ENCODE peak calls at places on chromosomes 16 and 17, in ten cellular contexts. Z is CD4-positive, CD25-positive, alpha-beta regulatory T cell; R is glutamatergic neuron; S is cortex of kidney; N is A549; T is NCI-H446; O is activated CD4-positive, CD25-positive, alpha-beta regulatory T cell treated with anti-CD3 and anti-CD28 coated beads, Interleukin-2, amount 50 U/mL, for 16 hours; P is astrocyte of the hippocampus; M is cerebellar cortex; B is GM12878. J is an unnamed sample.

GRCh38 chr17:74864866-74865395 is 5.2 kb upstream of the GRIN2C start:
- DNase-seq in Z (peak), R (peak), S (no peak), N (peak), T (peak), O (peak), P (peak), M (peak), B (no peak), J (peak)

GRCh38 chr16:49462989-49463371 is 89.4 kb downstream of the C16orf78 start:
- DNase-seq in Z (no peak), R (peak), S (no peak), N (no peak), T (no peak), O (no peak), P (no peak), M (no peak), B (no peak), J (no peak)

GRCh38 chr17:909642-910323 is 69.8 kb downstream of the NXN start:
- DNase-seq in Z (no peak), R (no peak), S (no peak), N (no peak), T (no peak), O (no peak), P (no peak), M (no peak), B (no peak), J (no peak)

GRCh38 chr16:73427177-73427576 is 379.2 kb upstream of the ZFHX3 start:
- DNase-seq in Z (no peak), R (no peak), S (no peak), N (no peak), T (no peak), O (no peak), P (no peak), M (no peak), B (no peak), J (no peak)

GRCh38 chr16:19696312-19696711 is 21.7 kb downstream of the KNOP1 start:
- DNase-seq in Z (no peak), R (no peak), S (no peak), N (no peak), T (peak), O (no peak), P (peak), M (peak), B (no peak), J (peak)

GRCh38 chr16:28528463-28528867 is 10.3 kb downstream of the NUPR1 start:
- DNase-seq in Z (no peak), R (no peak), S (no peak), N (no peak), T (no peak), O (no peak), P (no peak), M (no peak), B (no peak), J (no peak)

GRCh38 chr17:42937712-42938596 is 26.3 kb downstream of the AARSD1 start:
- DNase-seq in Z (no peak), R (peak), S (no peak), N (peak), T (peak), O (no peak), P (peak), M (peak), B (no peak), J (peak)

GRCh38 chr17:71830916-71831315 is 289.9 kb upstream of the SOX9 start:
- DNase-seq in Z (no peak), R (peak), S (no peak), N (no peak), T (no peak), O (no peak), P (peak), M (no peak), B (no peak), J (no peak)

GRCh38 chr17:70636517-70637133 is 467.3 kb downstream of the KCNJ2 start:
- DNase-seq in Z (no peak), R (no peak), S (no peak), N (peak), T (peak), O (no peak), P (peak), M (peak), B (no peak), J (peak)